ENCODE peak calls at places on chromosomes 5 and 9, in seven cellular contexts. One of them, this sample, is unnamed.

GRCh38 chr5:67063791-67064190 is 132.8 kb downstream of the CD180 start:
- ATAC-seq in right cardiac atrium: no peak
- ATAC-seq in upper lobe of right lung: no peak
- ATAC-seq in activated CD4-positive, alpha-beta T cell treated with anti-CD3 and anti-CD28 coated beads for 36 hours: no peak
- ATAC-seq in activated T-cell treated with anti-CD3 and anti-CD28 coated beads, Interleukin-2, amount 50 U/mL, for 4 hours: no peak
- ATAC-seq in mucosa of descending colon: no peak
- ATAC-seq in pancreas: no peak
- ATAC-seq in this sample: peak

GRCh38 chr5:175847503-175847902 is 23.9 kb upstream of the CPLX2 start:
- ATAC-seq in activated T-cell treated with anti-CD3 and anti-CD28 coated beads, Interleukin-2, amount 50 U/mL, for 4 hours: no peak
- ATAC-seq in mucosa of descending colon: peak
- ATAC-seq in upper lobe of right lung: no peak
- ATAC-seq in activated CD4-positive, alpha-beta T cell treated with anti-CD3 and anti-CD28 coated beads for 36 hours: no peak
- ATAC-seq in pancreas: no peak
- ATAC-seq in right cardiac atrium: no peak
- ATAC-seq in this sample: no peak

GRCh38 chr9:69264526-69264925 is 60.5 kb upstream of the ENTREP1 start:
- ATAC-seq in right cardiac atrium: no peak
- ATAC-seq in pancreas: no peak
- ATAC-seq in activated CD4-positive, alpha-beta T cell treated with anti-CD3 and anti-CD28 coated beads for 36 hours: no peak
- ATAC-seq in activated T-cell treated with anti-CD3 and anti-CD28 coated beads, Interleukin-2, amount 50 U/mL, for 4 hours: no peak
- ATAC-seq in mucosa of descending colon: no peak
- ATAC-seq in upper lobe of right lung: peak
- ATAC-seq in this sample: no peak

GRCh38 chr9:134243778-134244467 is 79.6 kb upstream of the RNU6ATAC start:
- ATAC-seq in pancreas: peak
- ATAC-seq in right cardiac atrium: peak
- ATAC-seq in activated CD4-positive, alpha-beta T cell treated with anti-CD3 and anti-CD28 coated beads for 36 hours: peak
- ATAC-seq in activated T-cell treated with anti-CD3 and anti-CD28 coated beads, Interleukin-2, amount 50 U/mL, for 4 hours: peak
- ATAC-seq in upper lobe of right lung: peak
- ATAC-seq in mucosa of descending colon: peak
- ATAC-seq in this sample: peak

GRCh38 chr5:41863871-41864486 is 6.2 kb downstream of the OXCT1 start:
- ATAC-seq in upper lobe of right lung: no peak
- ATAC-seq in right cardiac atrium: no peak
- ATAC-seq in mucosa of descending colon: peak
- ATAC-seq in activated T-cell treated with anti-CD3 and anti-CD28 coated beads, Interleukin-2, amount 50 U/mL, for 4 hours: peak
- ATAC-seq in pancreas: no peak
- ATAC-seq in activated CD4-positive, alpha-beta T cell treated with anti-CD3 and anti-CD28 coated beads for 36 hours: peak
- ATAC-seq in this sample: peak

GRCh38 chr5:29504411-29504810 is 1689.1 kb upstream of the CDH6 start:
- ATAC-seq in right cardiac atrium: no peak
- ATAC-seq in upper lobe of right lung: no peak
- ATAC-seq in pancreas: no peak
- ATAC-seq in activated CD4-positive, alpha-beta T cell treated with anti-CD3 and anti-CD28 coated beads for 36 hours: no peak
- ATAC-seq in activated T-cell treated with anti-CD3 and anti-CD28 coated beads, Interleukin-2, amount 50 U/mL, for 4 hours: no peak
- ATAC-seq in mucosa of descending colon: no peak
- ATAC-seq in this sample: no peak

GRCh38 chr5:154782326-154782725 is 27.1 kb downstream of the LARP1 start:
- ATAC-seq in pancreas: peak
- ATAC-seq in activated T-cell treated with anti-CD3 and anti-CD28 coated beads, Interleukin-2, amount 50 U/mL, for 4 hours: no peak
- ATAC-seq in activated CD4-positive, alpha-beta T cell treated with anti-CD3 and anti-CD28 coated beads for 36 hours: no peak
- ATAC-seq in right cardiac atrium: peak
- ATAC-seq in mucosa of descending colon: peak
- ATAC-seq in upper lobe of right lung: peak
- ATAC-seq in this sample: no peak

GRCh38 chr9:4700093-4700492 is 20.7 kb downstream of the CDC37L1 start:
- ATAC-seq in activated T-cell treated with anti-CD3 and anti-CD28 coated beads, Interleukin-2, amount 50 U/mL, for 4 hours: no peak
- ATAC-seq in activated CD4-positive, alpha-beta T cell treated with anti-CD3 and anti-CD28 coated beads for 36 hours: no peak
- ATAC-seq in right cardiac atrium: no peak
- ATAC-seq in pancreas: peak
- ATAC-seq in upper lobe of right lung: no peak
- ATAC-seq in mucosa of descending colon: no peak
- ATAC-seq in this sample: no peak

GRCh38 chr9:117314021-117314420 is 100.8 kb downstream of the ASTN2 start:
- ATAC-seq in activated CD4-positive, alpha-beta T cell treated with anti-CD3 and anti-CD28 coated beads for 36 hours: no peak
- ATAC-seq in activated T-cell treated with anti-CD3 and anti-CD28 coated beads, Interleukin-2, amount 50 U/mL, for 4 hours: no peak
- ATAC-seq in pancreas: no peak
- ATAC-seq in upper lobe of right lung: no peak
- ATAC-seq in mucosa of descending colon: no peak
- ATAC-seq in right cardiac atrium: no peak
- ATAC-seq in this sample: no peak

GRCh38 chr9:35179347-35180271 is 17.8 kb downstream of the UNC13B start:
- ATAC-seq in upper lobe of right lung: no peak
- ATAC-seq in right cardiac atrium: no peak
- ATAC-seq in activated CD4-positive, alpha-beta T cell treated with anti-CD3 and anti-CD28 coated beads for 36 hours: no peak
- ATAC-seq in mucosa of descending colon: peak
- ATAC-seq in pancreas: peak
- ATAC-seq in activated T-cell treated with anti-CD3 and anti-CD28 coated beads, Interleukin-2, amount 50 U/mL, for 4 hours: no peak
- ATAC-seq in this sample: no peak

GRCh38 chr5:89934069-89934468 is 475.5 kb downstream of the CETN3 start:
- ATAC-seq in upper lobe of right lung: no peak
- ATAC-seq in right cardiac atrium: no peak
- ATAC-seq in mucosa of descending colon: no peak
- ATAC-seq in activated CD4-positive, alpha-beta T cell treated with anti-CD3 and anti-CD28 coated beads for 36 hours: no peak
- ATAC-seq in pancreas: no peak
- ATAC-seq in activated T-cell treated with anti-CD3 and anti-CD28 coated beads, Interleukin-2, amount 50 U/mL, for 4 hours: no peak
- ATAC-seq in this sample: no peak